ENCODE peak calls at places on chromosomes 13 and 19, in four cellular contexts. G, V, U and W are unnamed samples.

GRCh38 chr19:6528544-6529121 is 2.2 kb upstream of the TNFSF9 start:
- DNase-seq in U (no peak), G (no peak), V (peak), W (peak)

GRCh38 chr13:80084086-80084676 is 256.7 kb downstream of the SPRY2 start:
- DNase-seq in V (no peak), U (no peak), G (no peak), W (no peak)

GRCh38 chr13:34913040-34913439 is 29.0 kb upstream of the NBEA start:
- DNase-seq in G (no peak), V (no peak), U (no peak), W (peak)

GRCh38 chr19:49497790-49498106 is 1.5 kb downstream of the RPS11 start:
- DNase-seq in U (no peak), G (no peak), V (no peak), W (no peak)

GRCh38 chr13:44207476-44207875 is 166.1 kb upstream of the SERP2 start:
- DNase-seq in G (no peak), V (no peak), U (no peak), W (no peak)

GRCh38 chr13:93687261-93687660 is 460.7 kb downstream of the GPC6 start:
- DNase-seq in G (no peak), U (no peak), V (no peak), W (no peak)

GRCh38 chr13:95354680-95355487 is 53.6 kb upstream of the ABCC4 start:
- DNase-seq in G (no peak), U (no peak), V (peak), W (no peak)

GRCh38 chr13:95779522-95779921 is 102.6 kb downstream of the DNAJC3 start:
- DNase-seq in G (no peak), U (no peak), V (no peak), W (no peak)

GRCh38 chr19:3639479-3639878 is 12.9 kb upstream of the CACTIN start:
- DNase-seq in U (no peak), G (no peak), V (no peak), W (no peak)

GRCh38 chr13:99237981-99238662 is 20.1 kb downstream of the GPR18 start:
- DNase-seq in G (no peak), U (no peak), V (no peak), W (no peak)

DNA sequence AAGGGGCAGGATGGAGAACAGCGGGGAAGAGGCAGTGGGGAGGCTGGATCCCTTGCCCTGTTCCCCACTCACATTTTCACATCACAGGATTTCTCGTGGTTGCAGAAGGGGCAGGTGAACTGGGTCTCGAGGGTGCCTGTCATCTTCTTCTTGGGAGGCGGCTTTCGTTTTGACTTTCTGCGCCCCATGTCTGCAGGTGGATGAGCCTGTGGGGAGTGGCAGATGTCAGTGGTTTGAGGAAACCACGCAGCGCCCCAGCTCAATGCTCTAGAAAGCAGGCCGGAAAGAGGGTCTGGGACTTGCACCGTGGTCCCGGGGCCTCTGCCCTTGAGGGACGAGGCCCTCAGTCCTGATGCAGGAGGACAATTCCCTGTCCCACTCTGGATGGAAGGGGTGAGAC is 4.9 kb downstream of the ELOF1 start:
- DNase-seq in U (peak), V (no peak), G (no peak), W (no peak)
- TF ChIP-seq ATF3 in U (no peak), V (no peak), G (no peak), W (no peak)

GRCh38 chr19:13613447-13613846 is 107.2 kb upstream of the CACNA1A start:
- DNase-seq in U (no peak), G (no peak), V (no peak), W (no peak)

GRCh38 chr19:13619203-13619632 is 112.9 kb upstream of the CACNA1A start:
- DNase-seq in G (no peak), V (no peak), U (no peak), W (no peak)

GRCh38 chr19:13611596-13611995 is 105.3 kb upstream of the CACNA1A start:
- DNase-seq in U (no peak), G (no peak), V (no peak), W (no peak)

GRCh38 chr19:13621413-13621812 is 115.1 kb upstream of the CACNA1A start:
- DNase-seq in U (no peak), G (no peak), V (no peak), W (peak)

DNA sequence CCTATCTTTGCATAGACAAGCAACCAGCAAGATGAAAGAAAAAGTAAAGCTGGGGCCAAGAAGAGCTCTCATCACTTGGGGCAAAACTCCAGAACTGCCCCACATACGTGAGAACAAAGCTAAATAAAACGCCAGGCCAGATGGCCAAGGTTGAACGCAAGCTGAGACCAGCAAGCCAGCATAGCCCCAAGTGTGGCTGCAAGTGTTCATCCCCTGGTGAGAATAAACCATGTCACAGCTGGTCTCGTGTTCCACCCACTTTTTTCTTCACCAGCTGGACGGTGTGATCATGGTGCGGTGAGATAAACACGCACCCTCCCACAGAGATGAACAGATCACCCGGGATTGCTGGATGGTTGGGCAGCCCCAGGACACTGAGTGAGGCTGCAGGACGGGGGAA is 109.6 kb upstream of the CACNA1A start:
- DNase-seq in U (no peak), V (no peak), G (no peak), W (no peak)
- TF ChIP-seq ESRRA in U (no peak), V (no peak), G (no peak), W (no peak)

DNA sequence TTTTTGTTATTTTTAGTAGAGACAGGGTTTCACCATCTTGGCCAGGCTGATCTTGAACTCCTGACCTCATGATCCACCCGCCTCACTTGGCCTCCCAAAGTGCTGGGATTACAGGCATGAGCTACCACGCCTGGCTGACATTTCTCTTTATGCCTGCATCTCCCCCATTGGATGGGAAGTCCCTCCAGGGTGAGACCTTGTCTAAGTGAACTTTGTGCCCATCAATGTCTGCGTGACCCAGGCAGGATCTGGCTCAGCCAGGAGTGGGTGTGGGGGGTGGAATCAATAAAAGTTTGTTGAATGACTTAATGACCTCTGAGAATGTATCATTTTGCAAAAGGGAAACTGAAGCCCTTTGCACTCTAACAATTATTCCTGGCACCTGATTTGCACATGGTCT is 1.8 kb upstream of the ARRDC5 start:
- DNase-seq in U (no peak), V (peak), G (no peak), W (no peak)
- TF ChIP-seq CREB1 in U (no peak), V (no peak), G (no peak), W (no peak)

GRCh38 chr13:114259974-114260373 is 21.4 kb upstream of the UPF3A start:
- DNase-seq in V (no peak), U (peak), G (no peak), W (no peak)
- TF ChIP-seq ATF3 in V (no peak), U (no peak), G (no peak), W (no peak)

GRCh38 chr19:30154410-30154809 is 212.4 kb downstream of the URI1 start:
- DNase-seq in U (no peak), G (no peak), V (no peak), W (no peak)
- TF ChIP-seq ESRRA in U (no peak), G (no peak), V (no peak), W (no peak)

DNA sequence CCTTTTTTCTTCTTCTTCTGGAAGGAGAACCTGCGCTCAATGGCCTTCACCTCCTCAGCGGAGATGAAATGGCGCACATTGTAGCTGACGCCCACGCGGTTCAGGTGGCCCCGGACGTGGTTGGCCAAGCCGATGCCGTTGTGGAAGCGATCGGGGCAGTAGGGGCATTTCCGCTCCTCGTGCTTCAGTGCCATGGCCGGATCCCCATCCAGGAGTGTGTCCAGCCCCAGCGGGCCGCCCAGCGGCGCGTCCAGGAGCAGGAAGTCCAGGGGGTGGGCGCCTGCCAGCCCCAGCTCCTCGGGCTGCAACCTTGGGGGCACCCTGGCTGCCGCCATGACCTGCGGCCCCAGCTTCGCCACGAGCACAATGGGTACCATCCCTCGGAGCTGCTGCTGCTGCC is 11.2 kb downstream of the WIZ start:
- DNase-seq in G (no peak), V (no peak), U (no peak), W (no peak)
- TF ChIP-seq CREB1 in G (no peak), V (no peak), U (no peak), W (no peak)

GRCh38 chr13:91889641-91890040 is 491.2 kb downstream of the GPC5 start:
- DNase-seq in V (no peak), G (no peak), U (no peak), W (no peak)
- TF ChIP-seq ATF3 in V (no peak), G (no peak), U (no peak), W (no peak)